ENCODE peak calls at places on chromosomes 1 and 21, in seven cellular contexts. G, R, C, V, N, T and E are unnamed samples.

GRCh38 chr1:8873506-8874229 is 4.8 kb downstream of the ENO1 start:
- DNase-seq in T (peak; percentile 99), N (peak; percentile 91), C (peak; percentile 99), G (no peak), R (peak; percentile 91), V (no peak), E (peak; percentile 83)

GRCh38 chr21:35924714-35925301 is 135.5 kb downstream of the SETD4 start:
- DNase-seq in T (peak; percentile 72), V (no peak), G (no peak), C (peak; percentile 72), N (no peak), R (no peak), E (no peak)

GRCh38 chr1:117656202-117656641 is 50.4 kb downstream of the TENT5C start:
- DNase-seq in T (no peak), V (no peak), N (no peak), C (no peak), R (no peak), G (peak; percentile 80), E (no peak)

GRCh38 chr1:3459940-3460652 is 5.6 kb downstream of the ARHGEF16 start:
- DNase-seq in R (no peak), C (peak; percentile 64), G (no peak), V (no peak), N (peak; percentile 76), T (no peak), E (no peak)

GRCh38 chr1:39845569-39846566 is 37.4 kb downstream of the TRIT1 start:
- DNase-seq in C (peak; percentile 46), R (no peak), G (peak; percentile 37), V (peak; percentile 84), N (peak; percentile 27), T (peak; percentile 47), E (no peak)

GRCh38 chr1:55272994-55273393 is 57.8 kb upstream of the USP24 start:
- DNase-seq in N (no peak), R (no peak), G (no peak), T (no peak), C (no peak), V (no peak), E (no peak)

GRCh38 chr21:17901458-17902092 is 82.4 kb upstream of the C21orf91 start:
- DNase-seq in N (no peak), R (no peak), T (peak; percentile 11), G (no peak), C (peak; percentile 61), V (no peak), E (no peak)

GRCh38 chr1:100414693-100415092 is 62.4 kb downstream of the CDC14A start:
- DNase-seq in V (no peak), N (no peak), G (no peak), C (peak; percentile 5), T (no peak), R (no peak), E (no peak)

GRCh38 chr1:116724765-116725375 is 29.4 kb upstream of the CD2 start:
- DNase-seq in V (peak; percentile 42), G (peak; percentile 81), C (peak; percentile 76), N (peak; percentile 67), T (peak; percentile 74), R (peak; percentile 38), E (peak; percentile 84)

GRCh38 chr1:116879478-116880133 is 30.1 kb upstream of the PTGFRN start:
- DNase-seq in C (no peak), G (no peak), V (peak; percentile 34), T (no peak), N (no peak), R (no peak), E (no peak)

GRCh38 chr1:176720835-176721234 is 257.9 kb downstream of the PAPPA2 start:
- DNase-seq in C (no peak), G (no peak), T (peak; percentile 12), V (no peak), N (no peak), R (no peak), E (no peak)

DNA sequence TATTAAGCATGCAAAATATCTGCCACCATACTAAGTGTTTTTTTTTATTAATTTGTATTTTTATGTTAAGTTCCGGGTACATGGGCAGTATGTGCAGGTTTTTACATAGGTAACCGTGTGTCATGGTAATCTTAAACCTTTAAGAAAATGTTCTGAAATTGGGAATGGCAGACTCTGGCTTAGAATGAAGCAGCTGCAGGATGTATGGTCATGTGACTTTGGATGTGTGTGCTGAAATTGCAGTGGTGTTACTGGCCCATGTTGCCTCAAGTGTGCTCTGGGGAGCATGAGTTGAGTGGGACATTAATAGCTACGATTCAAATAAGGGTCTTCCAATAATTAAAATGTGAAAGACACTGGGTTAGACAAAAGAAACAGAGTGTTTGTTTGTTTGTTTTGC is 6.7 kb downstream of the GRIK1 start:
- DNase-seq in T (no peak), R (no peak), V (no peak), N (no peak), C (no peak), G (no peak), E (no peak)
- H3K36me3 ChIP-seq in T (no peaks in the 10 kb centered on the region), R (no peaks in the 10 kb centered on the region), V (no peaks in the 10 kb centered on the region), N (no peaks in the 10 kb centered on the region), C (no peaks in the 10 kb centered on the region), G (no peaks in the 10 kb centered on the region), E (no peaks in the 10 kb centered on the region)

GRCh38 chr1:12621346-12622320 is 3.6 kb upstream of the DHRS3 start:
- DNase-seq in N (no peak), C (no peak), V (no peak), T (no peak), G (no peak), R (no peak), E (no peak)
- H3K9me2 ChIP-seq in N (no peaks in the 10 kb centered on the region), C (no peaks in the 10 kb centered on the region), V (no peaks in the 10 kb centered on the region), T (no peaks in the 10 kb centered on the region), G (no peaks in the 10 kb centered on the region), R (no peaks in the 10 kb centered on the region), E (no peaks in the 10 kb centered on the region)

GRCh38 chr1:62318320-62318755 is 896 bp downstream of the KANK4 start:
- DNase-seq in N (no peak), R (no peak), T (no peak), C (no peak), V (no peak), G (no peak), E (peak; percentile 55)

GRCh38 chr1:62321438-62321837 is 2.2 kb upstream of the KANK4 start:
- DNase-seq in G (no peak), V (no peak), R (peak; percentile 39), T (peak; percentile 97), N (peak; percentile 63), C (peak; percentile 93), E (no peak)

GRCh38 chr1:62317021-62317768 is 2.0 kb downstream of the KANK4 start:
- DNase-seq in C (no peak), N (no peak), T (no peak), V (no peak), R (no peak), G (no peak), E (no peak)

GRCh38 chr1:62315387-62315786 is 3.8 kb downstream of the KANK4 start:
- DNase-seq in V (no peak), C (no peak), T (no peak), R (no peak), N (no peak), G (no peak), E (no peak)

GRCh38 chr1:62318756-62319544 is at the start of gene KANK4:
- DNase-seq in T (peak; percentile 55), V (peak; percentile 85), C (no peak), R (no peak), G (no peak), N (peak; percentile 39), E (peak; percentile 78)
- H3K4me3 ChIP-seq in T (peak within 1 kb of the TSS; percentile 69), V (peak within 1 kb of the TSS; percentile 42), C (peak within 1 kb of the TSS; percentile 30), R (no peak within 1 kb of the TSS), G (no peak within 1 kb of the TSS), N (peak within 1 kb of the TSS; percentile 51), E (peak within 1 kb of the TSS; percentile 92)

GRCh38 chr1:86731416-86731815 is 27.0 kb downstream of the SH3GLB1 start:
- DNase-seq in R (no peak), T (no peak), V (no peak), G (no peak), N (no peak), C (no peak), E (no peak)

GRCh38 chr1:86733340-86733739 is 29.0 kb downstream of the SH3GLB1 start:
- DNase-seq in R (no peak), T (peak; percentile 13), N (no peak), G (no peak), V (no peak), C (no peak), E (no peak)
- H3K36me3 ChIP-seq in R (peaks cover 27% of the 10 kb centered on the region), T (peaks cover 55% of the 10 kb centered on the region), N (peaks cover 31% of the 10 kb centered on the region), G (peaks cover 81% of the 10 kb centered on the region), V (peaks cover 77% of the 10 kb centered on the region), C (peaks cover 34% of the 10 kb centered on the region), E (peaks cover 7% of the 10 kb centered on the region)

DNA sequence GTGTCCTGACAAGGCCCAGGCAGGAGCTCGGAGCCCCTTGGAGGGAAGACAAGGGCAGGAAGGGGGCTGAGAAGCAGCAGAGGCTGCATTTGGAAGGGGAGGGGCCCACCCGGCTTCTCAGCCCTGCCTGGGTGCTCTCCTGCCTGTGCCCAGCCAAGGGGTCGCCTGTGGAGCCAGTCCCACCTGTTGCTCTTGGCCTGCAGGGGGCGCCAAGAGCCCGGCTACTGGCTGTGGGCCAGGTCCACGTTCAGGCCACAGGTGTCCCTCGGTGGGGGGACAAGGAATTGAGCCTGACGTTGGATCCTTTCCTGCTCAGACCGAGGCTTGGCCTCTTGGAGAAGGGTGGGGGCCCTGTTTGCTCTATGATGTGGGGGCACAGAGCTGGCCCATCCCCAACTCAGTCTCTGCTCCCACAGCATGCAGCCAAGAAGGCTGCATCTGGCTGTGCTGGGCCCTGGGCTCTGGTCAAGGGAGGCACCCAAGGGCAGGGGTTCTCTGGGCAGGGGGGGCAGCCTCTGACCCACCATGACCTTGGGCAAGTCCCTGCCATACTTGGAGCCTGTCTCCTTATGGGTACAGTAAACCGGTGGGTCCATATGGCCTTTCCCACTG is 10.9 kb downstream of the WNT4 start:
- DNase-seq in V (peak; percentile 92), R (peak; percentile 23), N (peak; percentile 68), T (peak; percentile 15), G (peak; percentile 66), C (peak; percentile 63), E (peak; percentile 83)
- H3K9me2 ChIP-seq in V (no peaks in the 10 kb centered on the region), R (no peaks in the 10 kb centered on the region), N (no peaks in the 10 kb centered on the region), T (no peaks in the 10 kb centered on the region), G (no peaks in the 10 kb centered on the region), C (no peaks in the 10 kb centered on the region), E (no peaks in the 10 kb centered on the region)

GRCh38 chr1:160030657-160031367 is 978 bp downstream of the PIGM start:
- DNase-seq in V (peak; percentile 37), G (peak; percentile 25), C (peak; percentile 36), N (no peak), T (peak; percentile 49), R (no peak), E (peak; percentile 20)
- H3K4me3 ChIP-seq in V (peak overlapping the region; percentile 93), G (peak overlapping the region; percentile 74), C (peak overlapping the region; percentile 80), N (peak overlapping the region; percentile 83), T (peak overlapping the region; percentile 99), R (peak overlapping the region; percentile 87), E (peak overlapping the region; percentile 92)

DNA sequence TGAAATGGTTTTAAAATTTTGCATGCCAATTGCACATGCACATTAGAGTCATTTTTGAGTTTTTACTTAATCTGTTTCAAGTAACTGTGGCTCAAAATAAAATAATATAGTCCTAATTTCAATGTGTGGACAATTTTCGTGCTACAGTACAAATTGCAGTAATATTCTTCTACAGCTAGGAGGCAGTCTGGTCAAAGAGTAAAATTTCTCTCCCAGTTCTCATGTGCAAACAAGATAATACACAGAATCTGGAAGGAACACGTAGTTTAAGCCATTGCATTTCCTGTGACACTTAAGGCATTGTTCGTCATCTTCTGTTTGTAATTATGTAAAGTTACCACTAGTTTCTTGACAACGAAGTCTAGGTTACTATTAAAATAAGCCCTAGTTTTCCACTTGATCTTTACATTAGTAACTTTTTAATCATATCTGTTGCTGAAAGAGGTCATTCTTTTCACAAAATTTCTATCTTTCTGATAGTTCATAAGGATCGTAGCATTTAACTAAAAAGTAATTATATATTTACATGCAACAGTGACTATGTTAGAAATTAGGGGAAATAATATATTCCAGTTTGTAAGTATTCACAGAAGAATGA is 28.9 kb downstream of the ODR4 start:
- DNase-seq in T (peak; percentile 85), V (peak; percentile 32), C (peak; percentile 52), G (peak; percentile 44), N (peak; percentile 2), R (no peak), E (peak; percentile 42)
- H3K36me3 ChIP-seq in T (peaks cover 51% of the 10 kb centered on the region), V (peaks cover 49% of the 10 kb centered on the region), C (peaks cover 15% of the 10 kb centered on the region), G (peaks cover 61% of the 10 kb centered on the region), N (peaks cover 18% of the 10 kb centered on the region), R (peaks cover 23% of the 10 kb centered on the region), E (peaks cover 11% of the 10 kb centered on the region)

GRCh38 chr21:15191342-15191741 is 126.5 kb upstream of the NRIP1 start:
- DNase-seq in R (no peak), T (no peak), V (no peak), G (no peak), C (peak; percentile 55), N (no peak), E (no peak)
- H3K9me2 ChIP-seq in R (no peaks in the 10 kb centered on the region), T (no peaks in the 10 kb centered on the region), V (no peaks in the 10 kb centered on the region), G (no peaks in the 10 kb centered on the region), C (no peaks in the 10 kb centered on the region), N (no peaks in the 10 kb centered on the region), E (peaks cover 4% of the 10 kb centered on the region)